ENCODE peak calls at places on chromosome X, in eight cellular contexts. I is fibroblast of mammary gland, J is left lung, B is OCI-LY7, R is HFF-Myc, L is tibial artery, O is lower lobe of right lung, U is cardiac muscle cell. P is an unnamed sample.

GRCh38 chrX:8607326-8607725 is 124.6 kb downstream of the ANOS1 start:
- DNase-seq in O (no peak), U (no peak), R (no peak), J (no peak), B (no peak), L (no peak), I (peak), P (peak)

GRCh38 chrX:11665144-11666040 is at the start of gene ARHGAP6:
- DNase-seq in L (peak), R (no peak), J (peak), I (peak), B (no peak), O (peak), U (peak), P (no peak)

GRCh38 chrX:40009890-40010289 is 87.9 kb downstream of the BCOR start:
- DNase-seq in J (no peak), R (no peak), B (no peak), L (no peak), O (no peak), U (no peak), I (no peak), P (no peak)

GRCh38 chrX:17967888-17968287 is 106.8 kb upstream of the RAI2 start:
- DNase-seq in I (no peak), O (no peak), J (no peak), R (no peak), L (no peak), B (no peak), U (no peak), P (no peak)

GRCh38 chrX:40996886-40997530 is 88.2 kb upstream of the USP9X start:
- DNase-seq in R (peak), U (peak), J (no peak), O (no peak), B (peak), I (peak), L (no peak), P (no peak)

GRCh38 chrX:115582035-115582870 is 21.3 kb downstream of the PLS3 start:
- DNase-seq in U (no peak), B (no peak), I (no peak), L (no peak), J (no peak), O (no peak), R (no peak), P (no peak)

GRCh38 chrX:153865321-153865580 is 20.7 kb downstream of the L1CAM start:
- DNase-seq in L (no peak), U (no peak), O (no peak), B (no peak), J (no peak), R (no peak), I (no peak), P (no peak)

GRCh38 chrX:39613997-39614679 is 483.6 kb downstream of the BCOR start:
- DNase-seq in O (peak), J (peak), R (no peak), L (no peak), B (no peak), I (no peak), U (no peak), P (no peak)

GRCh38 chrX:150572206-150572605 is 3.8 kb downstream of the MTM1 start:
- DNase-seq in O (no peak), I (no peak), B (no peak), R (no peak), L (no peak), U (no peak), J (no peak), P (no peak)

GRCh38 chrX:11137543-11138139 is 26.5 kb downstream of the HCCS start:
- DNase-seq in U (peak), L (no peak), R (peak), I (peak), J (no peak), B (peak), O (no peak), P (no peak)

GRCh38 chrX:23901805-23902204 is 5.9 kb downstream of the APOO start:
- DNase-seq in U (peak), L (peak), O (no peak), R (no peak), J (no peak), I (peak), B (peak), P (no peak)

GRCh38 chrX:120499301-120500097 is 30.4 kb upstream of the LAMP2 start:
- DNase-seq in I (peak), J (no peak), B (no peak), O (no peak), U (no peak), R (no peak), L (no peak), P (no peak)

GRCh38 chrX:44898411-44899221 is 25.6 kb downstream of the KDM6A start:
- DNase-seq in R (no peak), I (no peak), J (no peak), L (no peak), O (no peak), B (peak), U (no peak), P (no peak)

GRCh38 chrX:45322382-45322781 is 121.7 kb upstream of the DIPK2B start:
- DNase-seq in R (peak), I (peak), B (peak), O (no peak), L (peak), J (no peak), U (peak), P (peak)

GRCh38 chrX:110915120-110915519 is 119.5 kb upstream of the CHRDL1 start:
- DNase-seq in J (no peak), L (no peak), O (no peak), B (no peak), U (no peak), R (peak), I (peak), P (no peak)

GRCh38 chrX:1452497-1453389 is at the start of gene ASMTL:
- DNase-seq in L (peak), O (peak), J (peak), I (peak), R (peak), U (peak), B (peak), P (peak)

GRCh38 chrX:1453951-1454785 is 1.5 kb upstream of the ASMTL start:
- DNase-seq in J (peak), B (peak), U (peak), R (no peak), I (peak), L (peak), O (peak), P (no peak)

GRCh38 chrX:1451676-1452496 is 823 bp downstream of the ASMTL start:
- DNase-seq in B (no peak), I (no peak), O (no peak), R (no peak), U (no peak), L (no peak), J (peak), P (no peak)

GRCh38 chrX:1451251-1451675 is 1.4 kb downstream of the ASMTL start:
- DNase-seq in B (no peak), I (no peak), L (peak), O (no peak), U (no peak), R (no peak), J (peak), P (no peak)

GRCh38 chrX:1453390-1453783 is 678 bp upstream of the ASMTL start:
- DNase-seq in I (no peak), J (no peak), O (peak), B (no peak), L (no peak), R (no peak), U (no peak), P (no peak)
- H3K4me3 ChIP-seq in I (peak), J (peak), O (peak), B (peak), L (peak), R (peak), U (peak), P (peak)

GRCh38 chrX:133838761-133839676 is 146.4 kb downstream of the GPC3 start:
- DNase-seq in L (no peak), R (peak), U (peak), I (peak), B (peak), O (no peak), J (no peak), P (no peak)
- TF ChIP-seq CTCF in L (peak), R (peak), U (peak), I (peak), B (peak), O (peak), J (peak), P (peak)

GRCh38 chrX:103792916-103793540 is 16.4 kb downstream of the PLP1 start:
- DNase-seq in J (no peak), L (no peak), U (no peak), R (no peak), B (no peak), O (no peak), I (peak), P (no peak)
- H3K4me3 ChIP-seq in J (no peak), L (no peak), U (no peak), R (no peak), B (no peak), O (no peak), I (no peak), P (no peak)

GRCh38 chrX:30637874-30638793 is 15.1 kb upstream of the GK start:
- DNase-seq in O (no peak), L (no peak), U (no peak), R (no peak), B (no peak), J (no peak), I (no peak), P (no peak)

GRCh38 chrX:30635630-30636029 is 17.6 kb upstream of the GK start:
- DNase-seq in O (no peak), J (no peak), B (peak), U (peak), R (no peak), L (no peak), I (no peak), P (no peak)
- TF ChIP-seq CTCF in O (peak), J (peak), B (peak), U (peak), R (no peak), L (no peak), I (peak), P (peak)

DNA sequence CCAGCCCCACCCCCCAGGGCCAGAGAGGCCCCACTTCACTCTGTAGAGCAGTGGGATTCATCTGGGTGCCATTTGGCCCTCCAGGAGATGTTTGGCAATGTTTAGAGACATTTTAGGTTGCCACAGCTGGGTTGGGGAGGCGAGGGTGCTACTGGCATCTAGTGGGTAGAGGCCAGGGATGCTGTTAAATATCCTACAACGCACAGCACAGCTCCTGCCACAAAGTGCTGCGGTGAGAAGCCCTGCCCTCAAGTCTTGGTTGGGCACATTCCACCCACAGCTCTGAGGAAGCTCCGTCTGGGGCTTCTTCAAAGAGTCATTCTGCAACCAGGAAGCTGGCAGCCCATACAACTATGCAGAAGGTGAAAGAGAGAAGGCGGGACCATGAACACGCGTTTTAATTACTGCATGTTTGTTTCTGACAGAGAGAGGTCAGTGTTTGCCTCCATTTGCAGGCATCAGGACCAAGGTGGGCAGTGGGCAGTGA is 48.1 kb upstream of the FAM9C start:
- DNase-seq in L (no peak), I (no peak), B (no peak), O (peak), J (peak), R (no peak), U (no peak), P (no peak)
- H3K4me3 ChIP-seq in L (no peak), I (no peak), B (no peak), O (no peak), J (no peak), R (no peak), U (no peak), P (no peak)

GRCh38 chrX:141894733-141895132 is 9.0 kb upstream of the MAGEC1 start:
- DNase-seq in J (no peak), U (no peak), B (no peak), I (no peak), L (no peak), R (no peak), O (no peak), P (no peak)
- TF ChIP-seq CTCF in J (no peak), U (no peak), B (no peak), I (no peak), L (no peak), R (no peak), O (no peak), P (no peak)

GRCh38 chrX:15848576-15848975 is 6.0 kb downstream of the AP1S2 start:
- DNase-seq in J (no peak), I (peak), L (no peak), B (no peak), R (no peak), O (no peak), U (no peak), P (no peak)
- H3K4me3 ChIP-seq in J (no peak), I (no peak), L (no peak), B (no peak), R (no peak), O (no peak), U (no peak), P (no peak)

DNA sequence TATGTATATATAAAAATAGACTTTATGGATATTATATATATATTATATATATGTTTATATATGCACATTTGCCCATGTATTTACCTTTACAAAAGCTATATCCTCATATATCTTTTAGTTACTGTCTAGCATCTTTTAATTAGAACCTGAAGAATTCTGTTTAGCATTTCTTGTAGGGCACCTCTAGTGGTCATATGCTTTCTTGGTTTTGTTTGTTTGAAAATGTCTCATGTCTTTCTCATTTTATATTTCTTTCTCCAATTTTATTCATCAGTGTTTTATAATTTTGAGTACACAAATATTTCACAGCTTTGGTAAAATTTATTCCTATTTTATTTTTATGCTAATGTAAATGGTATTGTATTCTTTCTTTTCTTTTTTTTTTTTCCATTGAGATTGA is 70.3 kb upstream of the SPIN4 start:
- DNase-seq in R (no peak), J (no peak), B (no peak), O (no peak), U (no peak), I (no peak), L (no peak), P (no peak)
- TF ChIP-seq CTCF in R (peak), J (no peak), B (peak), O (no peak), U (no peak), I (no peak), L (no peak), P (peak)

P was measured in epithelial cell of proximal tubule.